ENCODE peak calls at places on chromosomes 13 and 19, in four cellular contexts. D is fibroblast of lung, E is IMR-90, Q is ascending aorta. K is an unnamed sample.

GRCh38 chr13:49400755-49401659 is 42.9 kb downstream of the CAB39L start:
- DNase-seq in E (peak; percentile 87), D (peak; percentile 45), Q (peak; percentile 66), K (no peak)

GRCh38 chr19:39307233-39307821 is 11.1 kb downstream of the IFNL1 start:
- DNase-seq in D (no peak), E (no peak), Q (no peak), K (no peak)

GRCh38 chr19:58386166-58386575 is 898 bp upstream of the RPS5 start:
- DNase-seq in E (no peak), D (no peak), Q (no peak), K (no peak)

GRCh38 chr13:46731535-46731934 is 65.4 kb downstream of the ESD start:
- DNase-seq in D (no peak), E (no peak), Q (no peak), K (no peak)

GRCh38 chr19:4559569-4559968 is at the start of gene SEMA6B:
- DNase-seq in D (no peak), Q (peak; percentile 73), E (no peak), K (no peak)

GRCh38 chr13:108346376-108346775 is 76.9 kb downstream of the TNFSF13B start:
- DNase-seq in Q (no peak), E (no peak), D (no peak), K (no peak)

GRCh38 chr13:27504541-27504940 is 54.2 kb upstream of the MTIF3 start:
- DNase-seq in E (no peak), Q (no peak), D (no peak), K (no peak)

GRCh38 chr13:30866692-30867669 is 39.1 kb upstream of the MEDAG start:
- DNase-seq in E (no peak), Q (peak; percentile 50), D (no peak), K (no peak)

GRCh38 chr19:33064117-33064777 is 441 bp downstream of the RHPN2 start:
- DNase-seq in Q (no peak), D (peak; percentile 7), E (no peak), K (no peak)

GRCh38 chr19:6577410-6578125 is 13.4 kb downstream of the CD70 start:
- DNase-seq in Q (no peak), E (no peak), D (no peak), K (no peak)

GRCh38 chr19:7188682-7189629 is 105.3 kb downstream of the INSR start:
- DNase-seq in D (no peak), E (no peak), Q (no peak), K (no peak)

GRCh38 chr19:14450168-14450874 is 17.2 kb downstream of the PKN1 start:
- DNase-seq in E (no peak), Q (no peak), D (no peak), K (no peak)

GRCh38 chr19:47631681-47632446 is 22.9 kb downstream of the BICRA start:
- DNase-seq in D (no peak), E (no peak), Q (peak; percentile 73), K (no peak)

GRCh38 chr13:51943721-51944120 is 67.5 kb downstream of the ATP7B start:
- DNase-seq in E (no peak), D (no peak), Q (no peak), K (no peak)

GRCh38 chr19:14119644-14120496 is 2.3 kb upstream of the PRKACA start:
- DNase-seq in Q (no peak), E (no peak), D (no peak), K (no peak)

GRCh38 chr19:1421218-1421957 is 14.0 kb downstream of the DAZAP1 start:
- DNase-seq in D (no peak), Q (no peak), E (no peak), K (no peak)

GRCh38 chr13:100668408-100668807 is 6.2 kb downstream of the TMTC4 start:
- DNase-seq in E (peak; percentile 17), D (peak; percentile 91), Q (no peak), K (no peak)

GRCh38 chr19:30070198-30070969 is 128.3 kb downstream of the URI1 start:
- DNase-seq in E (no peak), Q (peak; percentile 57), D (no peak), K (no peak)

GRCh38 chr13:34124912-34125311 is 307.0 kb downstream of the RFC3 start:
- DNase-seq in Q (no peak), E (no peak), D (no peak), K (no peak)

GRCh38 chr13:108915095-108915633 is 285.8 kb downstream of the MYO16 start:
- DNase-seq in Q (no peak), E (peak; percentile 50), D (peak; percentile 35), K (no peak)

GRCh38 chr19:3687774-3688706 is 12.2 kb downstream of the PIP5K1C start:
- DNase-seq in Q (no peak), E (no peak), D (no peak), K (no peak)

GRCh38 chr13:97267418-97268059 is 45.4 kb downstream of the MBNL2 start:
- DNase-seq in Q (no peak), D (peak; percentile 44), E (no peak), K (no peak)

GRCh38 chr19:52946322-52947310 is 16.1 kb downstream of the ZNF816 start:
- DNase-seq in D (peak; percentile 25), E (peak; percentile 5), Q (no peak), K (no peak)
- H3K9me3 ChIP-seq in D (no peaks in the 10 kb centered on the region), E (peaks cover 31% of the 10 kb centered on the region), Q (peaks cover 46% of the 10 kb centered on the region), K (peaks cover 57% of the 10 kb centered on the region)

GRCh38 chr19:15782211-15782610 is 5.2 kb upstream of the OR10H5 start:
- DNase-seq in Q (no peak), D (no peak), E (no peak), K (no peak)
- H3K9me3 ChIP-seq in Q (no peaks in the 10 kb centered on the region), D (no peaks in the 10 kb centered on the region), E (peaks cover 22% of the 10 kb centered on the region), K (no peaks in the 10 kb centered on the region)

GRCh38 chr19:36392916-36393673 is 14.1 kb upstream of the ZFP14 start:
- DNase-seq in E (no peak), D (no peak), Q (no peak), K (no peak)
- H3K9me3 ChIP-seq in E (peaks cover 60% of the 10 kb centered on the region), D (peaks cover 10% of the 10 kb centered on the region), Q (peaks cover 100% of the 10 kb centered on the region), K (peaks cover 14% of the 10 kb centered on the region)

GRCh38 chr13:36674337-36675212 is 755 bp downstream of the SERTM1 start:
- DNase-seq in E (no peak), Q (no peak), D (no peak), K (no peak)
- H3K9me3 ChIP-seq in E (no peaks in the 10 kb centered on the region), Q (no peaks in the 10 kb centered on the region), D (no peaks in the 10 kb centered on the region), K (no peaks in the 10 kb centered on the region)

DNA sequence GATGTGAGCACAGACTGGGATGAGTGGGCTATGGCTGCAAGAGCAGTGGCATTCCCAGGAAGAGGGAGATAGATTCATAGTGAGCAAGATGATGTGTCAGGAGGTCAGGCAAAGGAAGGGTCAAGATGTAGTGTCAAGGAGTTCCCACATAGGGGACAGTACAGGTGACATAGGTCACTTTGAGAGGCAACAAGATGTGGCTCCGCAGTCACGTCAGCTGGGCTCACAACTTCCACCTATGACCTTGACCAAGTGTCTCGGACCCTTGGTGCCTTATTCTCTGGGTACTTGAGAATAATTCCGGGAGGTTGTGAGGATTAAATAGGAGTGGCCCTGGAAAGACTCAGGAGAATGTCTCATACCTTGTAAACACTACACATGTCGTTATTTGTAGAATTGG is 10.5 kb downstream of the ZNF317 start:
- DNase-seq in E (no peak), Q (no peak), D (no peak), K (no peak)
- H3K9me3 ChIP-seq in E (peaks cover 51% of the 10 kb centered on the region), Q (peaks cover 66% of the 10 kb centered on the region), D (no peaks in the 10 kb centered on the region), K (no peaks in the 10 kb centered on the region)

DNA sequence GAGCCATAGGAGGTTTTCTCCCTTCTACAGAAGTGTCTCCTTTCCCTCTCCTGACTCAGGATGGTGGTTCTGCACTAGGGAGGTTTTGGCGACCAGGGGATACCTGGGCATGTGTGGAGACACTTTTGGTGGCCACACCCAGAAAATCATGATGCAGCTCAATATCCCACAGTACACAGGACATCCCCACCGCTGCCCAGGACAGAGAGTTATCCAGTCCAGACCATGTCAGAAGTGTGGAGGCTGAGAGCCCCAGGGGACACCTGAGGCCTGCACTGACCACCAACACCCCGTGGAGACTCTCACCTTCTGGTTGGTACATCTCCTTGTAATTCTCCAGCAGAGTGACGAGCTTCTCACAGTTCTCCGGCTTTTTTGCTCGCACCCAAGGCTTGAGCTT is 16.6 kb downstream of the PEG3 start:
- DNase-seq in E (no peak), D (no peak), Q (no peak), K (no peak)
- H3K9me3 ChIP-seq in E (peaks cover 47% of the 10 kb centered on the region), D (no peaks in the 10 kb centered on the region), Q (no peaks in the 10 kb centered on the region), K (no peaks in the 10 kb centered on the region)

GRCh38 chr19:42303101-42303464 is 659 bp upstream of the PAFAH1B3 start:
- DNase-seq in Q (no peak), D (no peak), E (no peak), K (no peak)
- H3K9me3 ChIP-seq in Q (no peaks in the 10 kb centered on the region), D (no peaks in the 10 kb centered on the region), E (no peaks in the 10 kb centered on the region), K (no peaks in the 10 kb centered on the region)

DNA sequence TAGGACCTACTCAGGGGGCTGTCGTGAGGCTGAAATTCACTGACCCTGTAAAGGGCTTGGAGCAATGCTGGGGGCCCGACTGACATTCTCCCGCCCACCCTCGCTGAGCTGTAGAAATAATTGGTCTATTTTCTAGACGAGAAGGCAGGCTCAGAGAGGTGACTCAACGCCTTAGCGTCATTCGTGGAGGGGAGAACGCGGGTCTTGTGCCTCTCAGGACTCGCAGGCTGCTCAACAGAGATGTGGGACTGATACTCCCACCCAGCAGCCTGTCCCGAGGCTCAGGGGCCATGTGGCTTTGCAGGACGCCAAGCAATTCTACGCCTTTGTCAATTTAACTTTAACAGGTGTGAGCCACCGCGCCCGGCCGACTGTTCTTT is 23.6 kb upstream of the ASPDH start:
- DNase-seq in Q (no peak), E (no peak), D (peak; percentile 9), K (no peak)
- H3K9me3 ChIP-seq in Q (peaks cover 11% of the 10 kb centered on the region), E (peaks cover 8% of the 10 kb centered on the region), D (no peaks in the 10 kb centered on the region), K (no peaks in the 10 kb centered on the region)

GRCh38 chr13:112246731-112247470 is 129.3 kb upstream of the SPACA7 start:
- DNase-seq in D (no peak), E (no peak), Q (no peak), K (no peak)
- H3K9me3 ChIP-seq in D (no peaks in the 10 kb centered on the region), E (peaks cover 69% of the 10 kb centered on the region), Q (no peaks in the 10 kb centered on the region), K (no peaks in the 10 kb centered on the region)